ENCODE peak calls at places on chromosome 18, in ten cellular contexts. K is left lung; Z is fibroblast of lung; V is colonic mucosa; O is K562; F is transverse colon; T is left ventricle myocardium inferior; A is CD8-positive, alpha-beta T cell; L is naive thymus-derived CD4-positive, alpha-beta T cell; J is esophagus muscularis mucosa. C is an unnamed sample.

GRCh38 chr18:28003451-28003850 is 173.5 kb downstream of the CDH2 start:
- DNase-seq in T (no peak), J (no peak), A (no peak), Z (peak), L (no peak), O (no peak), F (no peak), K (no peak), V (no peak), C (no peak)

GRCh38 chr18:52343138-52343537 is 3.1 kb downstream of the DCC start:
- DNase-seq in O (no peak), K (no peak), V (no peak), J (no peak), F (no peak), L (no peak), Z (peak), A (no peak), T (no peak), C (no peak)

GRCh38 chr18:59453468-59453961 is 94.5 kb upstream of the LMAN1 start:
- DNase-seq in F (no peak), L (no peak), A (no peak), J (no peak), K (no peak), T (no peak), O (no peak), V (no peak), Z (no peak), C (no peak)

GRCh38 chr18:42192251-42193248 is 237.5 kb downstream of the PIK3C3 start:
- DNase-seq in V (no peak), L (no peak), K (no peak), O (no peak), Z (peak), F (no peak), T (no peak), A (no peak), J (no peak), C (no peak)

GRCh38 chr18:75827781-75828274 is 400.3 kb upstream of the SMIM21 start:
- DNase-seq in Z (no peak), V (no peak), J (no peak), F (no peak), L (no peak), O (no peak), A (no peak), T (no peak), K (no peak), C (no peak)

GRCh38 chr18:13266208-13267100 is 47.9 kb downstream of the LDLRAD4 start:
- DNase-seq in O (no peak), L (peak), K (no peak), V (no peak), J (no peak), T (peak), Z (no peak), A (no peak), F (no peak), C (no peak)

GRCh38 chr18:9756566-9757470 is 48.7 kb downstream of the RAB31 start:
- DNase-seq in T (no peak), O (no peak), J (peak), V (no peak), A (no peak), K (no peak), L (no peak), F (no peak), Z (no peak), C (no peak)

GRCh38 chr18:57205641-57206040 is 58.8 kb downstream of the BOD1L2 start:
- DNase-seq in V (no peak), J (peak), O (no peak), F (no peak), A (no peak), T (no peak), Z (no peak), K (no peak), L (no peak), C (no peak)

GRCh38 chr18:62281684-62282083 is 43.4 kb upstream of the TNFRSF11A start:
- DNase-seq in T (no peak), L (no peak), A (no peak), K (no peak), F (no peak), O (no peak), J (no peak), V (no peak), Z (peak), C (no peak)

GRCh38 chr18:2139676-2140075 is 431.6 kb downstream of the METTL4 start:
- DNase-seq in F (no peak), V (no peak), A (no peak), Z (peak), J (no peak), T (no peak), K (no peak), L (no peak), O (no peak), C (no peak)

GRCh38 chr18:40249390-40250080 is 1705.5 kb upstream of the PIK3C3 start:
- DNase-seq in T (no peak), Z (no peak), A (no peak), V (no peak), F (no peak), L (no peak), O (no peak), K (no peak), J (no peak), C (no peak)

DNA sequence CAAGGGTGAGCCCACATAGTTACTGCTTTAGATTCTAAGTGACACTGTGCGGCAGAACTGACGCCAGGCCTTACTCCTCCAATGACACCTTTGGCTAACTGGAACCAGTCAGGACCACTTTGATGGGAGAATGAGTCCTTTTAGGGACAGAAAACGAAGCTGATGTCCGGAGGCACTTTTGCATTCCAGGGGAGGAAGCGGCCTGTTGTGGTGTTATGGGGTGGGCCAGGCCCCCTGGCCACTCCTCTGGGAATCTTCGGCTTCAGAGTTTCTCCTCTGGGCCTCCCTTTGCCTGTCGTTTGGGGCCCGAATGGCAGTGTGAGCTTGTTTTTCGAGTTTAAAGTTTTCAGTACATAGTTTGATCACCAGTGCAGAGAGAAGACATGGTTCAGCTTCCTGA is 65.9 kb downstream of the MBP start:
- DNase-seq in V (no peak), A (no peak), K (no peak), J (no peak), F (no peak), T (no peak), Z (no peak), O (no peak), L (no peak), C (no peak)
- H3K27ac ChIP-seq in V (peak), A (peak), K (peak), J (peak), F (peak), T (peak), Z (peak), O (no peak), L (peak), C (peak)

GRCh38 chr18:63888473-63889190 is 1.1 kb downstream of the SERPINB2 start:
- DNase-seq in F (no peak), V (no peak), Z (no peak), K (no peak), O (no peak), T (no peak), J (no peak), L (no peak), A (no peak), C (no peak)
- H3K4me3 ChIP-seq in F (no peak), V (no peak), Z (no peak), K (no peak), O (no peak), T (no peak), J (no peak), L (no peak), A (no peak), C (no peak)

GRCh38 chr18:22827741-22828140 is 105.4 kb upstream of the RBBP8 start:
- DNase-seq in L (no peak), A (no peak), K (no peak), V (no peak), F (no peak), J (no peak), T (no peak), O (no peak), Z (no peak), C (no peak)

GRCh38 chr18:22826726-22827125 is 106.4 kb upstream of the RBBP8 start:
- DNase-seq in O (no peak), J (no peak), T (no peak), Z (no peak), K (no peak), L (no peak), F (no peak), A (no peak), V (no peak), C (no peak)

GRCh38 chr18:22829781-22830180 is 103.3 kb upstream of the RBBP8 start:
- DNase-seq in O (no peak), Z (no peak), K (no peak), F (no peak), T (no peak), V (no peak), J (no peak), L (no peak), A (no peak), C (no peak)

GRCh38 chr18:22827216-22827615 is 105.9 kb upstream of the RBBP8 start:
- DNase-seq in J (no peak), F (no peak), T (no peak), V (no peak), L (no peak), O (no peak), A (no peak), K (no peak), Z (peak), C (no peak)

DNA sequence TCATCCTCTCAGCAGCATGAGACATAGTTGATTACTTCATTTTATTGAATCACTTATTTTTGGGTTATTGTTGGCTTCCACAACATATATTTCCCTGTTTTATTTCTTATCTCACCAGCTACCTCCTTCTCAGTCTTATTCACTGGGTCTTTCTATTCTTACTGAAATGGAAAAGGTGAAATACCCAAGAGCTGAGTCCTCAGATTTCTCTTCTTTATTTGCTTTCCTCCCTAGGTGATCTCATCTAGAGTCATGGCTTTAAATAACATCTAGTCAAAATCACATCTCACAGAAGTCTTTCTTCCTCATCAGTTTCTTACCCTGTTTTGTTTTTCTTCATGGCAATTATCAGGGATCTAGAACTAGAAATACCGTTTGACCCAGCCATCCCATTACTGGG is 105.0 kb upstream of the RBBP8 start:
- DNase-seq in J (no peak), V (no peak), O (no peak), F (no peak), T (no peak), K (no peak), A (no peak), Z (no peak), L (no peak), C (no peak)
- H3K27ac ChIP-seq in J (no peak), V (no peak), O (no peak), F (no peak), T (no peak), K (no peak), A (no peak), Z (no peak), L (no peak), C (no peak)

DNA sequence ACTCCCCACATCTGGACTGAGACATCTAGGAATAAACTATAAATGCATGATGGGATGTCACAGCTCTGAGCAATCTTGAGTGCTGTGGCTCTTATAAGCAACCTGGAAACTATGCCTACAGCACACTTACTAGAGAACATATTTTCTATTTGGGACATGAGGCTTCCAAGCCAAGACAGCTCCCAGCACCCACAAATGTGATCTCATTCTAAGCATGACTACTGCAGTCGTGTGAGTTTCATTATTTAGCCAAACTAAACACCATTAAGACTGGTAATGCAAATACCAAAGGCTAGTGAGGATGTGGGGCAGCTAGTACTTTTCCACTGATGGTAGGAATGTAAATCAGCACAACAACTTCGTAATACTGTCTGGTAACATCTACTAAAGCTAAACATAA is 72.5 kb downstream of the RTTN start:
- DNase-seq in T (no peak), L (no peak), F (no peak), J (no peak), K (no peak), O (no peak), A (no peak), V (no peak), Z (peak), C (no peak)
- H3K4me3 ChIP-seq in T (no peak), L (no peak), F (no peak), J (no peak), K (no peak), O (no peak), A (no peak), V (no peak), Z (peak), C (peak)

DNA sequence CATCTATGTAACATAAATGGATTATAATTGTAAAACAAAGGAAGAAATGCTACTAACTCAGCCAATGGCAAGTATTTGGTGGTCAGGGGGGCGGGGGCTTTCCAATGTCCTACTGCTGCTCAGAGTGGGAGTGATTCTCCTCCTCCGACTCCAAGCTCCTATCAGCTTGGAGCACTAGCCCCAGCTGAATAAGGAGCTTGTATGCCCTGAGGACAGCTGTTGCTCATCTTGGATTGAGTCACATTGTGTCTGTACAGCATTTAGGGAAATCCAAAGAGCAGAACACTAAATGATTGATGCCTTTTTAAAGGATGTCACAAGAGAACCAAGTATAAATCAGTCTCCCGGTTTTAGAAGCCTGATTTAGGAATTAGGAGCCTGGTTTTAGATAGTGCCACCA is 105.7 kb upstream of the ZNF521 start:
- DNase-seq in K (no peak), T (no peak), L (no peak), Z (peak), O (no peak), A (no peak), V (no peak), J (no peak), F (no peak), C (no peak)
- H3K27ac ChIP-seq in K (no peak), T (no peak), L (no peak), Z (no peak), O (no peak), A (no peak), V (no peak), J (no peak), F (no peak), C (no peak)

GRCh38 chr18:55402731-55403405 is 185.1 kb downstream of the TCF4 start:
- DNase-seq in L (no peak), F (no peak), T (no peak), J (no peak), V (no peak), O (no peak), Z (peak), K (no peak), A (no peak), C (no peak)
- H3K4me3 ChIP-seq in L (no peak), F (no peak), T (peak), J (peak), V (no peak), O (no peak), Z (peak), K (no peak), A (no peak), C (peak)

GRCh38 chr18:8385400-8385799 is 223.8 kb upstream of the RAB12 start:
- DNase-seq in J (no peak), O (no peak), V (no peak), A (no peak), Z (no peak), K (no peak), L (no peak), T (no peak), F (no peak), C (peak)

GRCh38 chr18:8391068-8391467 is 218.2 kb upstream of the RAB12 start:
- DNase-seq in V (no peak), J (no peak), F (no peak), O (no peak), T (no peak), L (no peak), K (no peak), Z (peak), A (no peak), C (no peak)

GRCh38 chr18:8381801-8382459 is 227.3 kb upstream of the RAB12 start:
- DNase-seq in O (no peak), K (no peak), T (no peak), V (no peak), J (no peak), A (no peak), L (no peak), F (no peak), Z (no peak), C (peak)

GRCh38 chr18:8389391-8390340 is 219.6 kb upstream of the RAB12 start:
- DNase-seq in K (no peak), A (no peak), O (peak), V (peak), Z (peak), F (peak), L (no peak), J (no peak), T (peak), C (no peak)

GRCh38 chr18:8386981-8387380 is 222.3 kb upstream of the RAB12 start:
- DNase-seq in J (no peak), Z (no peak), A (no peak), O (no peak), T (no peak), V (no peak), L (no peak), F (no peak), K (no peak), C (peak)
- H3K27ac ChIP-seq in J (no peak), Z (no peak), A (no peak), O (no peak), T (no peak), V (no peak), L (no peak), F (no peak), K (no peak), C (no peak)

GRCh38 chr18:14965553-14965952 is 217.6 kb downstream of the ANKRD30B start:
- DNase-seq in A (no peak), V (no peak), F (no peak), L (no peak), T (no peak), O (no peak), J (peak), Z (no peak), K (no peak), C (no peak)

GRCh38 chr18:14974088-14974487 is 226.1 kb downstream of the ANKRD30B start:
- DNase-seq in J (no peak), F (no peak), Z (no peak), V (no peak), L (no peak), T (no peak), A (no peak), O (no peak), K (no peak), C (no peak)

GRCh38 chr18:14970027-14970426 is 222.1 kb downstream of the ANKRD30B start:
- DNase-seq in F (no peak), J (peak), T (no peak), L (no peak), K (no peak), Z (peak), V (no peak), A (no peak), O (no peak), C (no peak)

GRCh38 chr18:14971461-14972185 is 223.7 kb downstream of the ANKRD30B start:
- DNase-seq in J (peak), Z (peak), A (no peak), L (no peak), F (no peak), K (no peak), T (no peak), V (no peak), O (no peak), C (no peak)

GRCh38 chr18:14969507-14969906 is 221.5 kb downstream of the ANKRD30B start:
- DNase-seq in V (no peak), A (no peak), T (no peak), L (no peak), J (no peak), O (no peak), Z (no peak), F (no peak), K (no peak), C (no peak)
- H3K4me3 ChIP-seq in V (no peak), A (no peak), T (no peak), L (no peak), J (no peak), O (no peak), Z (no peak), F (no peak), K (no peak), C (no peak)

GRCh38 chr18:24111936-24112335 is 26.9 kb upstream of the CABYR start:
- DNase-seq in J (peak), F (no peak), O (no peak), A (no peak), L (no peak), T (no peak), V (no peak), Z (no peak), K (no peak), C (no peak)
- H3K27ac ChIP-seq in J (no peak), F (no peak), O (no peak), A (no peak), L (no peak), T (no peak), V (no peak), Z (no peak), K (no peak), C (no peak)

C was measured in coronary artery.